ENCODE peak calls at places on chromosomes 5 and 9, in four cellular contexts. One of them, this sample, is unnamed.

GRCh38 chr9:90002299-90003045 is 397.7 kb downstream of the GADD45G start:
- DNase-seq in GM12878: no peak
- DNase-seq in IMR-90: no peak
- DNase-seq in SK-N-SH: peak; percentile 54
- DNase-seq in this sample: no peak

GRCh38 chr5:78638423-78638822 is 10.1 kb downstream of the LHFPL2 start:
- DNase-seq in SK-N-SH: peak; percentile 64
- DNase-seq in GM12878: no peak
- DNase-seq in IMR-90: peak; percentile 92
- DNase-seq in this sample: peak; percentile 56

GRCh38 chr5:26568316-26568715 is 470.1 kb downstream of the CDH9 start:
- DNase-seq in IMR-90: no peak
- DNase-seq in SK-N-SH: no peak
- DNase-seq in GM12878: no peak
- DNase-seq in this sample: no peak

GRCh38 chr9:109937841-109938453 is 157.9 kb downstream of the PALM2AKAP2 start:
- DNase-seq in SK-N-SH: no peak
- DNase-seq in GM12878: no peak
- DNase-seq in IMR-90: no peak
- DNase-seq in this sample: no peak

GRCh38 chr9:109941771-109942170 is 161.8 kb downstream of the PALM2AKAP2 start:
- DNase-seq in GM12878: no peak
- DNase-seq in IMR-90: no peak
- DNase-seq in SK-N-SH: no peak
- DNase-seq in this sample: no peak

GRCh38 chr9:111148994-111149759 is 110.9 kb upstream of the LPAR1 start:
- DNase-seq in GM12878: no peak
- DNase-seq in IMR-90: no peak
- DNase-seq in SK-N-SH: no peak
- DNase-seq in this sample: peak; percentile 5

GRCh38 chr5:60036539-60036938 is 143.0 kb upstream of the PDE4D start:
- DNase-seq in SK-N-SH: no peak
- DNase-seq in IMR-90: no peak
- DNase-seq in GM12878: no peak
- DNase-seq in this sample: no peak

GRCh38 chr9:35516481-35516880 is 26.6 kb downstream of the RUSC2 start:
- DNase-seq in SK-N-SH: no peak
- DNase-seq in GM12878: no peak
- DNase-seq in IMR-90: peak; percentile 75
- DNase-seq in this sample: no peak

GRCh38 chr9:72926506-72926905 is 26.3 kb downstream of the ALDH1A1 start:
- DNase-seq in SK-N-SH: no peak
- DNase-seq in GM12878: no peak
- DNase-seq in IMR-90: no peak
- DNase-seq in this sample: no peak

GRCh38 chr9:110217656-110218099 is 9.7 kb upstream of the C9orf152 start:
- DNase-seq in SK-N-SH: peak; percentile 35
- DNase-seq in IMR-90: peak; percentile 63
- DNase-seq in GM12878: no peak
- DNase-seq in this sample: peak; percentile 52

GRCh38 chr9:73451003-73451402 is 299.3 kb downstream of the ANXA1 start:
- DNase-seq in SK-N-SH: no peak
- DNase-seq in GM12878: no peak
- DNase-seq in IMR-90: no peak
- DNase-seq in this sample: no peak

GRCh38 chr9:127684576-127684975 is 22.2 kb upstream of the CFAP157 start:
- DNase-seq in GM12878: no peak
- DNase-seq in SK-N-SH: no peak
- DNase-seq in IMR-90: peak; percentile 56
- DNase-seq in this sample: no peak

GRCh38 chr9:20125721-20126120 is 336.9 kb upstream of the SLC24A2 start:
- DNase-seq in IMR-90: no peak
- DNase-seq in SK-N-SH: peak; percentile 3
- DNase-seq in GM12878: no peak
- DNase-seq in this sample: no peak

GRCh38 chr9:130089141-130089540 is 35.4 kb downstream of the GPR107 start:
- DNase-seq in IMR-90: no peak
- DNase-seq in GM12878: no peak
- DNase-seq in SK-N-SH: no peak
- DNase-seq in this sample: no peak

GRCh38 chr9:96022445-96023031 is 147.0 kb downstream of the ERCC6L2 start:
- DNase-seq in GM12878: no peak
- DNase-seq in IMR-90: no peak
- DNase-seq in SK-N-SH: peak; percentile 54
- DNase-seq in this sample: no peak

GRCh38 chr9:105114956-105115728 is 129.3 kb upstream of the SLC44A1 start:
- DNase-seq in SK-N-SH: no peak
- DNase-seq in GM12878: peak; percentile 20
- DNase-seq in IMR-90: peak; percentile 33
- DNase-seq in this sample: no peak

GRCh38 chr9:118578467-118578866 is 790.8 kb downstream of the BRINP1 start:
- DNase-seq in GM12878: no peak
- DNase-seq in SK-N-SH: no peak
- DNase-seq in IMR-90: no peak
- DNase-seq in this sample: no peak

GRCh38 chr5:32736842-32737241 is 25.7 kb downstream of the NPR3 start:
- DNase-seq in SK-N-SH: no peak
- DNase-seq in IMR-90: no peak
- DNase-seq in GM12878: no peak
- DNase-seq in this sample: no peak

GRCh38 chr9:84597131-84597530 is 72.4 kb upstream of the NTRK2 start:
- DNase-seq in IMR-90: no peak
- DNase-seq in SK-N-SH: no peak
- DNase-seq in GM12878: peak; percentile 56
- DNase-seq in this sample: no peak

GRCh38 chr9:112581469-112582176 is 95.0 kb downstream of the KIAA1958 start:
- DNase-seq in SK-N-SH: no peak
- DNase-seq in GM12878: no peak
- DNase-seq in IMR-90: no peak
- DNase-seq in this sample: peak; percentile 78

GRCh38 chr9:108142504-108143201 is 653.1 kb upstream of the KLF4 start:
- DNase-seq in GM12878: no peak
- DNase-seq in IMR-90: peak; percentile 50
- DNase-seq in SK-N-SH: no peak
- DNase-seq in this sample: no peak

GRCh38 chr9:130893250-130894101 is 3.1 kb downstream of the QRFP start:
- DNase-seq in GM12878: no peak
- DNase-seq in IMR-90: no peak
- DNase-seq in SK-N-SH: peak; percentile 41
- DNase-seq in this sample: no peak

GRCh38 chr5:102453716-102454115 is 45.1 kb downstream of the SLCO6A1 start:
- DNase-seq in IMR-90: no peak
- DNase-seq in SK-N-SH: no peak
- DNase-seq in GM12878: peak; percentile 15
- DNase-seq in this sample: no peak
- TF ChIP-seq MXI1 in IMR-90: no peak
- TF ChIP-seq MXI1 in SK-N-SH: no peak
- TF ChIP-seq MXI1 in GM12878: no peak
- TF ChIP-seq MXI1 in this sample: no peak

DNA sequence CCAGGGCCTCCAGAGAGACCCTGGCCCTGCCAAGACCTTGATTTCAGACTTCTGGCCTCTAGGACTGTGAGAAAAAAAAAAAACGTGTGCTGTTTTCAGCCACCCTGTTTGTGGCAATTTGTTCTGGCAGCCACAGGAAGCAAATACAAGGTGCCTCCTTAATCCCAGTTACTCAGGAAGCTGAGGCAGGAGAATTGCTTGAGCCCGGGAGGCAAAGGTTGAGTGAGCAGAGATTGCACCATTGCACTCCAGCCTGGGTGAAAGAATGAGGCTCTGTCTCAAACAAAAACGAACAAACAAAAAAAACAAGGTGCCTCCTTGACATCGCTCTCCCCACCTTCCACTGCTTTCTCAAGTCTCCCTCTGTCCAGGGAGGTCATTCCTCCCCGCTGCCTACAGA is 98.0 kb downstream of the GABBR2 start:
- DNase-seq in GM12878: no peak
- DNase-seq in SK-N-SH: no peak
- DNase-seq in IMR-90: no peak
- DNase-seq in this sample: no peak
- H2AFZ ChIP-seq in GM12878: no peak overlapping the region
- H2AFZ ChIP-seq in SK-N-SH: no peak overlapping the region
- H2AFZ ChIP-seq in IMR-90: peak overlapping the region; percentile 47
- H2AFZ ChIP-seq in this sample: no peak overlapping the region

DNA sequence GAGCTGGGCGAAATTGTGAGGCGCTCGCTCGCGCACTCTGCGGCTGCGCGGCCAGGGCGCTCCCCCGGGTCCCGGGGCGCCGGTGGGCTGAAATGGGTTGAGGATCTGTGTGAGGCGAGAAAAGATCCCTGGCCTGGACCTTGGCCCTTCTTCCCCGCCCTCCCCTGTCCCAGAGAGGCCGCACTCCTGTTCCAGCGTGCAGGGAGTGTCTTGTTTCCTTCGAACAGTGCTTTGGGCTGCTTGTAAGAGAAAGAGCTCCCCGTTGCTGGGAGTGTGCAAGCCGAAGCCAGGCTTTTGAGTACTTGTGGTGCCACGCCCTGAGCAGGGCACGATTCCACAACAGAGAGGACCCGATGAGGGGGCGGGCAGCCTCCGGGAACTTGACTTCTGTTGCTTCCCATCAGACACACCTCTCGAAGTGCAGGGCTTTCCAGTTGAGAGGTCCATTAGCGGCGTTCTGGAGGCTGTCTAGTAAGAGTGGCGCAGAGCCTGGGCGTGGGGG is 528 bp downstream of the DOLPP1 start:
- DNase-seq in GM12878: peak; percentile 15
- DNase-seq in IMR-90: no peak
- DNase-seq in SK-N-SH: peak; percentile 97
- DNase-seq in this sample: no peak
- TF ChIP-seq MXI1 in GM12878: peak; percentile 44
- TF ChIP-seq MXI1 in IMR-90: no peak
- TF ChIP-seq MXI1 in SK-N-SH: no peak
- TF ChIP-seq MXI1 in this sample: no peak

GRCh38 chr9:14480561-14480960 is 166.6 kb upstream of the NFIB start:
- DNase-seq in SK-N-SH: no peak
- DNase-seq in GM12878: no peak
- DNase-seq in IMR-90: no peak
- DNase-seq in this sample: no peak
- H2AFZ ChIP-seq in SK-N-SH: no peak overlapping the region
- H2AFZ ChIP-seq in GM12878: no peak overlapping the region
- H2AFZ ChIP-seq in IMR-90: no peak overlapping the region
- H2AFZ ChIP-seq in this sample: no peak overlapping the region

This sample was measured in HepG2.